ENCODE peak calls at places on chromosomes 6 and 20, in seven cellular contexts. U is COR-L47, B is WTC11, R is H54, L is mesenchymal stem cell, N is astrocyte of the spinal cord, O is nephron progenitor cell. E is an unnamed sample.

GRCh38 chr20:1894471-1894950 is 696 bp upstream of the SIRPA start:
- DNase-seq in B (peak; percentile 69), R (peak; percentile 59), O (peak; percentile 73), U (no peak), L (peak; percentile 79), N (peak; percentile 72), E (peak; percentile 82)

GRCh38 chr20:53672484-53673129 is 79.0 kb upstream of the ZNF217 start:
- DNase-seq in R (no peak), O (no peak), B (no peak), L (no peak), N (peak; percentile 73), U (no peak), E (no peak)

GRCh38 chr6:72031471-72031870 is 145.1 kb downstream of the RIMS1 start:
- DNase-seq in L (no peak), U (no peak), R (no peak), O (no peak), B (no peak), N (no peak), E (no peak)

GRCh38 chr6:143441680-143442359 is 8.7 kb downstream of the ADAT2 start:
- DNase-seq in R (no peak), O (no peak), U (no peak), N (peak; percentile 64), B (no peak), L (no peak), E (no peak)

GRCh38 chr6:6564154-6564553 is 24.4 kb upstream of the LY86 start:
- DNase-seq in N (no peak), O (no peak), U (no peak), B (no peak), L (no peak), R (no peak), E (no peak)

GRCh38 chr6:56821005-56821432 is 133.9 kb upstream of the BEND6 start:
- DNase-seq in O (no peak), N (no peak), L (no peak), B (no peak), R (no peak), U (no peak), E (no peak)

GRCh38 chr6:53180678-53181077 is 32.0 kb upstream of the GCM1 start:
- DNase-seq in N (no peak), O (no peak), L (no peak), U (no peak), B (no peak), R (no peak), E (no peak)

GRCh38 chr6:47047479-47048411 is 5.6 kb upstream of the ADGRF1 start:
- DNase-seq in O (peak; percentile 47), B (peak; percentile 50), L (peak; percentile 88), U (peak; percentile 54), R (peak; percentile 35), N (peak; percentile 86), E (peak; percentile 60)

GRCh38 chr6:12548526-12548925 is 168.0 kb upstream of the PHACTR1 start:
- DNase-seq in L (peak; percentile 12), N (peak; percentile 78), U (no peak), R (no peak), B (no peak), O (no peak), E (no peak)

GRCh38 chr20:17797163-17797562 is 97.4 kb downstream of the BANF2 start:
- DNase-seq in B (no peak), L (no peak), N (no peak), U (no peak), R (no peak), O (no peak), E (no peak)

GRCh38 chr6:143642403-143642802 is 35.4 kb upstream of the PHACTR2 start:
- DNase-seq in L (no peak), O (no peak), N (no peak), U (no peak), B (no peak), R (no peak), E (no peak)

GRCh38 chr20:50308513-50309279 is 118.1 kb downstream of the CEBPB start:
- DNase-seq in N (peak; percentile 96), U (no peak), B (peak; percentile 45), R (peak; percentile 88), L (peak; percentile 100), O (peak; percentile 52), E (peak; percentile 76)

GRCh38 chr6:9697263-9697931 is 717.5 kb downstream of the TFAP2A start:
- DNase-seq in L (no peak), N (no peak), U (no peak), B (no peak), O (no peak), R (no peak), E (no peak)

GRCh38 chr6:16773376-16773775 is 12.1 kb upstream of the ATXN1 start:
- DNase-seq in B (no peak), L (no peak), U (no peak), N (no peak), R (no peak), O (no peak), E (no peak)

GRCh38 chr20:37270586-37271420 is 9.2 kb upstream of the GHRH start:
- DNase-seq in B (no peak), L (peak; percentile 19), N (peak; percentile 11), U (no peak), R (no peak), O (no peak), E (no peak)

GRCh38 chr20:47503685-47504084 is 2.0 kb downstream of the NCOA3 start:
- DNase-seq in N (no peak), U (no peak), L (no peak), R (no peak), O (no peak), B (no peak), E (no peak)

GRCh38 chr20:16581241-16581640 is 8.0 kb upstream of the KIF16B start:
- DNase-seq in L (no peak), B (no peak), U (no peak), N (no peak), O (no peak), R (no peak), E (no peak)

GRCh38 chr20:21258411-21258810 is 44.7 kb upstream of the XRN2 start:
- DNase-seq in O (no peak), B (no peak), U (no peak), R (no peak), N (no peak), L (no peak), E (no peak)

GRCh38 chr6:157728183-157728881 is 94.7 kb upstream of the SNX9 start:
- DNase-seq in R (no peak), O (no peak), N (no peak), B (no peak), L (no peak), U (no peak), E (no peak)

GRCh38 chr20:5621305-5621704 is 128.9 kb upstream of the SHLD1 start:
- DNase-seq in N (peak; percentile 40), B (no peak), R (no peak), U (peak; percentile 98), O (no peak), L (no peak), E (no peak)

GRCh38 chr20:17969884-17970409 is 1.1 kb downstream of the MGME1 start:
- DNase-seq in O (peak; percentile 22), R (peak; percentile 53), L (no peak), N (peak; percentile 71), B (no peak), U (no peak), E (no peak)

GRCh38 chr6:156146891-156147290 is 630.3 kb upstream of the ARID1B start:
- DNase-seq in O (no peak), R (no peak), L (no peak), U (peak; percentile 2), B (peak; percentile 20), N (no peak), E (no peak)

GRCh38 chr6:1503811-1504210 is 105.9 kb upstream of the FOXC1 start:
- DNase-seq in L (no peak), R (no peak), U (no peak), B (no peak), N (no peak), O (no peak), E (no peak)

GRCh38 chr6:41561931-41562632 is 15.9 kb downstream of the FOXP4 start:
- DNase-seq in L (no peak), N (no peak), U (no peak), B (no peak), R (no peak), O (no peak), E (no peak)

E was measured in ecto neural progenitor cell.